ENCODE peak calls at places on chromosomes 3 and 15, in nine cellular contexts. G is caudate nucleus; Z is Karpas-422; T is CD8-positive, alpha-beta memory T cell; P is astrocyte; A is colonic mucosa; N is aorta; W is heart left ventricle; L is HL-60. K is an unnamed sample.

GRCh38 chr3:49388416-49388815 is 23.4 kb downstream of the RHOA start:
- DNase-seq in G (no peak), Z (no peak), T (no peak), P (peak; percentile 59), A (no peak), N (no peak), W (no peak), L (no peak), K (no peak)

GRCh38 chr3:127615631-127616305 is 13.2 kb upstream of the PODXL2 start:
- DNase-seq in G (no peak), Z (no peak), T (no peak), P (no peak), A (no peak), N (no peak), W (no peak), L (no peak), K (no peak)

GRCh38 chr15:38883987-38884386 is 319.4 kb upstream of the RASGRP1 start:
- DNase-seq in G (no peak), Z (no peak), T (no peak), P (peak; percentile 62), A (no peak), N (no peak), W (no peak), L (no peak), K (no peak)

GRCh38 chr15:65085990-65086679 is 9.6 kb downstream of the KBTBD13 start:
- DNase-seq in G (no peak), Z (peak; percentile 64), T (no peak), P (no peak), A (peak; percentile 62), N (no peak), W (no peak), L (no peak), K (no peak)

GRCh38 chr3:1699361-1699920 is 399.2 kb upstream of the CNTN4 start:
- DNase-seq in G (no peak), Z (no peak), T (no peak), P (no peak), A (no peak), N (no peak), W (no peak), L (no peak), K (no peak)

GRCh38 chr3:152375546-152375945 is 106.8 kb downstream of the MBNL1 start:
- DNase-seq in G (no peak), Z (no peak), T (no peak), P (peak; percentile 18), A (no peak), N (no peak), W (no peak), L (no peak), K (no peak)

GRCh38 chr3:35184775-35185174 is 454.6 kb upstream of the ARPP21 start:
- DNase-seq in G (no peak), Z (no peak), T (no peak), P (peak; percentile 77), A (no peak), N (no peak), W (no peak), L (no peak), K (no peak)

GRCh38 chr15:91973481-91973880 is 120.0 kb downstream of the SLCO3A1 start:
- DNase-seq in G (no peak), Z (no peak), T (no peak), P (no peak), A (no peak), N (no peak), W (no peak), L (no peak), K (no peak)

GRCh38 chr3:196219194-196219969 is 3.0 kb downstream of the SLC51A start:
- DNase-seq in G (no peak), Z (peak; percentile 76), T (peak; percentile 38), P (peak; percentile 88), A (peak; percentile 57), N (peak; percentile 84), W (peak; percentile 60), L (peak; percentile 94), K (peak; percentile 82)

GRCh38 chr3:196044513-196044912 is 37.4 kb downstream of the TFRC start:
- DNase-seq in G (no peak), Z (no peak), T (no peak), P (no peak), A (no peak), N (no peak), W (no peak), L (no peak), K (no peak)

GRCh38 chr3:127368186-127369032 is 80.6 kb upstream of the PRR20G start:
- DNase-seq in G (no peak), Z (no peak), T (no peak), P (no peak), A (no peak), N (peak; percentile 25), W (no peak), L (no peak), K (no peak)

GRCh38 chr3:9316881-9317341 is 45.9 kb upstream of the THUMPD3 start:
- DNase-seq in G (peak; percentile 5), Z (no peak), T (no peak), P (peak; percentile 69), A (peak; percentile 24), N (no peak), W (no peak), L (no peak), K (no peak)

GRCh38 chr3:136949708-136950107 is 8.1 kb upstream of the IL20RB start:
- DNase-seq in G (no peak), Z (peak; percentile 58), T (no peak), P (no peak), A (no peak), N (no peak), W (no peak), L (no peak), K (no peak)

GRCh38 chr15:74218172-74218885 is 15.7 kb upstream of the STRA6 start:
- DNase-seq in G (no peak), Z (no peak), T (no peak), P (no peak), A (no peak), N (no peak), W (no peak), L (no peak), K (no peak)

GRCh38 chr3:186939536-186939935 is 9.2 kb downstream of the ST6GAL1 start:
- DNase-seq in G (no peak), Z (no peak), T (no peak), P (no peak), A (no peak), N (no peak), W (no peak), L (no peak), K (no peak)
- H3K27ac ChIP-seq in G (no peak overlapping the region), Z (no peak overlapping the region), T (no peak overlapping the region), P (no peak overlapping the region), A (no peak overlapping the region), N (peak overlapping the region; percentile 20), W (peak overlapping the region; percentile 83), L (no peak overlapping the region), K (no peak overlapping the region)

GRCh38 chr3:187210091-187210490 is 12.8 kb downstream of the RTP1 start:
- DNase-seq in G (no peak), Z (no peak), T (no peak), P (no peak), A (no peak), N (no peak), W (no peak), L (no peak), K (no peak)
- H3K27ac ChIP-seq in G (no peak overlapping the region), Z (no peak overlapping the region), T (no peak overlapping the region), P (no peak overlapping the region), A (no peak overlapping the region), N (peak overlapping the region; percentile 98), W (no peak overlapping the region), L (no peak overlapping the region), K (no peak overlapping the region)

DNA sequence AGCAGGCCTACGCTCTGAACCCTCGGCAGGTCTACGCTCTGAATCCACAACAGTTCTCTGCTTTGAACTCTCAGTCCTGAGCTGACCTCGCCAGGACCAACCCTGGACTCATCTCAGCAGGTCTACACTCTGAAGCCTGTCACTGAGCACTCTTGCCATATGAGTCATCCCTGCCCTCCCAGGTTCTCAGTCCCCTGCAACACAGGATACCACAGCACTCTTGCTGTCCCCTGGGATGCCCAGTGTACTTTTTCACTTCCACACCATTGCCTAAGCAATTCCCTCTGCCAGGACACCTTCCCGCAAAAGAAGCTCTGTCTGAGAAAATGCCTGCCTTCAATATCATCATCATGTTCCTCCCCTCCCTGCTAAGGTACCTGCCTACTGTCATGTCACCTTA is 42.0 kb downstream of the NUP210 start:
- DNase-seq in G (no peak), Z (no peak), T (no peak), P (peak; percentile 6), A (no peak), N (no peak), W (no peak), L (no peak), K (no peak)
- H3K27ac ChIP-seq in G (no peak overlapping the region), Z (no peak overlapping the region), T (no peak overlapping the region), P (no peak overlapping the region), A (no peak overlapping the region), N (no peak overlapping the region), W (no peak overlapping the region), L (no peak overlapping the region), K (no peak overlapping the region)

GRCh38 chr15:68717952-68718351 is 102.7 kb downstream of the ANP32A start:
- DNase-seq in G (no peak), Z (no peak), T (no peak), P (no peak), A (no peak), N (no peak), W (no peak), L (no peak), K (no peak)
- H3K27ac ChIP-seq in G (no peak overlapping the region), Z (no peak overlapping the region), T (no peak overlapping the region), P (no peak overlapping the region), A (no peak overlapping the region), N (no peak overlapping the region), W (no peak overlapping the region), L (no peak overlapping the region), K (no peak overlapping the region)

GRCh38 chr15:34993413-34993812 is 5.3 kb upstream of the ZNF770 start:
- DNase-seq in G (no peak), Z (no peak), T (no peak), P (no peak), A (no peak), N (no peak), W (no peak), L (no peak), K (no peak)
- H3K27ac ChIP-seq in G (no peak overlapping the region), Z (no peak overlapping the region), T (no peak overlapping the region), P (no peak overlapping the region), A (no peak overlapping the region), N (no peak overlapping the region), W (no peak overlapping the region), L (no peak overlapping the region), K (no peak overlapping the region)

K was measured in naive thymus-derived CD4-positive, alpha-beta T cell.